ENCODE peak calls at places on chromosomes 7 and 10, in six cellular contexts. J is COLO829; G is stimulated activated CD4-positive, alpha-beta T cell treated with anti-CD3 and anti-CD28 coated beads, Interleukin-1b, Interleukin-23, amount 100 ng/mL, for 48 hours; A is HuH-7; Z is mesendoderm; W is GM04504. C is an unnamed sample.
A peak's percentile ranks its signal among the peaks of the same experiment; 100 is the strongest.

GRCh38 chr10:129534826-129535225 is 67.8 kb downstream of the MGMT start:
- DNase-seq in G (no peak), Z (no peak), J (no peak), A (no peak), W (no peak), C (no peak)

GRCh38 chr10:91551856-91552255 is 81.0 kb downstream of the PPP1R3C start:
- DNase-seq in J (peak; percentile 29), A (peak; percentile 42), Z (peak; percentile 89), W (peak; percentile 50), G (no peak), C (no peak)

GRCh38 chr7:42527004-42527403 is 290.0 kb upstream of the GLI3 start:
- DNase-seq in A (no peak), G (no peak), W (no peak), J (no peak), Z (peak; percentile 85), C (no peak)

GRCh38 chr10:72322280-72323058 is 32.2 kb downstream of the DNAJB12 start:
- DNase-seq in J (no peak), G (peak; percentile 68), Z (peak; percentile 76), A (no peak), W (no peak), C (no peak)

GRCh38 chr7:55964261-55964801 is at the start of gene NIPSNAP2:
- DNase-seq in J (peak; percentile 53), Z (peak; percentile 66), A (peak; percentile 82), W (peak; percentile 17), G (peak; percentile 57), C (peak; percentile 21)

GRCh38 chr7:115879171-115879570 is 151.4 kb downstream of the TFEC start:
- DNase-seq in G (no peak), J (no peak), A (no peak), W (no peak), Z (no peak), C (no peak)

GRCh38 chr10:133313192-133313591 is 4.5 kb downstream of the ZNF511 start:
- DNase-seq in W (no peak), A (no peak), J (no peak), G (no peak), Z (no peak), C (no peak)

GRCh38 chr7:142301923-142302550 is 44.2 kb upstream of the PRSS58 start:
- DNase-seq in Z (peak; percentile 47), A (peak; percentile 25), W (no peak), J (peak; percentile 78), G (no peak), C (no peak)

GRCh38 chr7:142298009-142298408 is 40.2 kb upstream of the PRSS58 start:
- DNase-seq in G (no peak), A (peak; percentile 49), Z (peak; percentile 92), W (no peak), J (peak; percentile 57), C (no peak)

GRCh38 chr7:150716368-150716767 is at the start of gene GIMAP1:
- DNase-seq in G (peak; percentile 65), A (no peak), J (no peak), W (no peak), Z (no peak), C (no peak)

GRCh38 chr10:60877066-60877776 is 66.8 kb downstream of the RHOBTB1 start:
- DNase-seq in W (no peak), J (no peak), Z (no peak), G (no peak), A (no peak), C (no peak)

GRCh38 chr10:3210251-3210650 is 37.7 kb upstream of the PITRM1 start:
- DNase-seq in W (no peak), J (no peak), Z (no peak), G (no peak), A (no peak), C (no peak)

GRCh38 chr7:98165827-98166667 is 45.2 kb upstream of the BHLHA15 start:
- DNase-seq in G (peak; percentile 41), A (peak; percentile 80), W (no peak), Z (peak; percentile 62), J (peak; percentile 28), C (peak; percentile 45)

GRCh38 chr7:141430426-141431142 is 120.6 kb upstream of the AGK start:
- DNase-seq in Z (peak; percentile 43), A (no peak), J (no peak), G (no peak), W (no peak), C (peak; percentile 70)

GRCh38 chr10:131656009-131656408 is 244.8 kb upstream of the PPP2R2D start:
- DNase-seq in Z (no peak), J (no peak), A (no peak), W (no peak), G (no peak), C (no peak)

GRCh38 chr10:46557319-46558140 is 1.1 kb upstream of the GPRIN2 start:
- DNase-seq in J (no peak), Z (no peak), G (no peak), W (no peak), A (no peak), C (no peak)

GRCh38 chr10:107665459-107665858 is 501.0 kb upstream of the SORCS1 start:
- DNase-seq in W (no peak), A (no peak), G (no peak), J (no peak), Z (no peak), C (no peak)

GRCh38 chr7:70630647-70631457 is 501.1 kb upstream of the GALNT17 start:
- DNase-seq in A (no peak), Z (no peak), J (no peak), G (no peak), W (no peak), C (peak; percentile 76)

GRCh38 chr10:34905200-34905927 is 90.3 kb upstream of the PARD3 start:
- DNase-seq in W (no peak), G (no peak), J (no peak), Z (peak; percentile 40), A (no peak), C (no peak)

C was measured in NCI-H2227 treated with DMSO at 0.1 percent for 48 hours.